ENCODE peak calls at places on chromosome 1, in ten cellular contexts. M is right lobe of liver, S is vagina, G is endodermal cell, T is colonic mucosa, N is right atrium auricular region, V is left lung, Z is left ventricle myocardium inferior, P is IMR-90, O is gastrocnemius medialis. J is an unnamed sample. For H3K4me1, the result is how much of the 10 kb centered on the place peaks cover.

GRCh38 chr1:233140974-233141373 is 154.6 kb downstream of the PCNX2 start:
- DNase-seq in S (no peak), N (no peak), T (no peak), P (no peak), O (no peak), G (no peak), Z (no peak), V (no peak), M (no peak), J (no peak)

GRCh38 chr1:20660363-20661234 is 570 bp downstream of the DDOST start:
- DNase-seq in V (no peak), S (no peak), O (no peak), G (no peak), P (no peak), M (no peak), Z (no peak), N (no peak), T (no peak), J (no peak)

GRCh38 chr1:164369698-164370365 is 189.2 kb upstream of the PBX1 start:
- DNase-seq in V (no peak), T (no peak), P (no peak), N (no peak), M (no peak), G (no peak), S (no peak), O (no peak), Z (no peak), J (no peak)

GRCh38 chr1:248695451-248696132 is 7.0 kb downstream of the OR14I1 start:
- DNase-seq in S (no peak), T (no peak), N (no peak), V (no peak), Z (no peak), P (peak), O (no peak), M (no peak), G (no peak), J (no peak)

GRCh38 chr1:246161626-246162025 is 345.5 kb downstream of the SMYD3 start:
- DNase-seq in T (no peak), Z (no peak), S (no peak), O (no peak), M (no peak), V (no peak), N (no peak), G (no peak), P (peak), J (no peak)

GRCh38 chr1:32199717-32200072 is 700 bp upstream of the CCDC28B start:
- DNase-seq in N (peak), Z (peak), M (peak), G (no peak), P (peak), O (peak), V (no peak), S (no peak), T (no peak), J (no peak)

GRCh38 chr1:154186852-154187501 is 4.9 kb downstream of the TPM3 start:
- DNase-seq in N (no peak), S (no peak), P (no peak), Z (no peak), O (no peak), T (no peak), M (no peak), V (no peak), G (no peak), J (no peak)

GRCh38 chr1:116767782-116768382 is 13.7 kb downstream of the CD2 start:
- DNase-seq in S (no peak), O (no peak), Z (no peak), V (no peak), M (no peak), P (no peak), N (no peak), G (no peak), T (no peak), J (no peak)

GRCh38 chr1:16324456-16324890 is 27.8 kb downstream of the FBXO42 start:
- DNase-seq in P (peak), N (no peak), M (no peak), G (no peak), V (no peak), T (no peak), O (peak), S (no peak), Z (no peak), J (peak)

GRCh38 chr1:4665456-4665855 is 11.0 kb downstream of the AJAP1 start:
- DNase-seq in Z (no peak), V (no peak), P (no peak), G (no peak), M (no peak), S (no peak), O (no peak), T (no peak), N (no peak), J (no peak)

GRCh38 chr1:232439011-232439410 is 190.9 kb downstream of the SIPA1L2 start:
- DNase-seq in S (no peak), V (no peak), N (no peak), M (no peak), P (no peak), T (no peak), G (no peak), O (no peak), Z (no peak), J (no peak)

GRCh38 chr1:159172599-159173291 is 1.3 kb downstream of the CADM3 start:
- DNase-seq in O (peak), G (peak), M (no peak), N (no peak), Z (peak), V (no peak), S (no peak), P (no peak), T (peak), J (no peak)

GRCh38 chr1:155940993-155941844 is at the start of gene RXFP4:
- DNase-seq in G (peak), M (no peak), Z (no peak), S (no peak), O (no peak), T (peak), P (no peak), N (no peak), V (no peak), J (no peak)

GRCh38 chr1:90574692-90575370 is 142.3 kb downstream of the BARHL2 start:
- DNase-seq in S (no peak), T (no peak), V (no peak), M (no peak), O (no peak), G (no peak), Z (no peak), N (no peak), P (no peak), J (no peak)

GRCh38 chr1:52552236-52552504 is 722 bp downstream of the TUT4 start:
- DNase-seq in Z (no peak), S (no peak), N (no peak), M (peak), P (peak), O (peak), T (peak), V (peak), G (peak), J (no peak)

GRCh38 chr1:79197421-79197820 is 190.9 kb upstream of the ADGRL4 start:
- DNase-seq in Z (no peak), O (no peak), V (no peak), T (no peak), P (peak), G (peak), M (no peak), S (no peak), N (no peak), J (no peak)

GRCh38 chr1:181122227-181122626 is 33.7 kb downstream of the IER5 start:
- DNase-seq in O (peak), M (no peak), V (no peak), Z (no peak), G (no peak), P (no peak), S (no peak), N (no peak), T (no peak), J (no peak)

GRCh38 chr1:167797005-167797404 is 75.2 kb downstream of the MPZL1 start:
- DNase-seq in M (no peak), T (no peak), O (peak), S (no peak), G (peak), Z (peak), V (peak), P (peak), N (peak), J (peak)

GRCh38 chr1:231921951-231922350 is 295.4 kb downstream of the DISC1 start:
- DNase-seq in T (no peak), Z (no peak), N (no peak), S (no peak), O (no peak), M (no peak), P (no peak), G (no peak), V (no peak), J (no peak)

GRCh38 chr1:76939107-76939816 is 72.0 kb downstream of the ST6GALNAC5 start:
- DNase-seq in M (no peak), S (no peak), G (no peak), V (no peak), T (no peak), O (no peak), Z (no peak), P (peak), N (no peak), J (no peak)

GRCh38 chr1:47687618-47687940 is 249.7 kb downstream of the FOXD2 start:
- DNase-seq in N (no peak), V (no peak), Z (no peak), M (no peak), T (peak), S (peak), O (no peak), P (no peak), G (peak), J (no peak)

GRCh38 chr1:62637392-62638105 is 40.2 kb downstream of the ANGPTL3 start:
- DNase-seq in T (no peak), S (no peak), P (no peak), V (no peak), O (no peak), N (no peak), M (no peak), G (no peak), Z (no peak), J (no peak)

GRCh38 chr1:68228833-68229232 is 3.5 kb downstream of the WLS start:
- DNase-seq in N (no peak), T (no peak), P (peak), O (no peak), G (no peak), V (no peak), S (no peak), M (no peak), Z (no peak), J (no peak)

GRCh38 chr1:32431736-32432400 is 33.0 kb upstream of the ZBTB8B start:
- DNase-seq in V (no peak), O (no peak), T (no peak), S (no peak), P (no peak), M (no peak), N (no peak), G (peak), Z (no peak), J (no peak)

GRCh38 chr1:200082329-200082728 is 54.8 kb downstream of the NR5A2 start:
- DNase-seq in Z (no peak), P (peak), G (no peak), M (no peak), V (no peak), N (no peak), T (no peak), O (no peak), S (no peak), J (no peak)

GRCh38 chr1:31704261-31705079 is 653 bp upstream of the COL16A1 start:
- DNase-seq in P (peak), T (peak), S (no peak), Z (no peak), V (peak), M (peak), G (peak), N (peak), O (peak), J (no peak)

GRCh38 chr1:64775152-64775551 is 30.3 kb downstream of the RAVER2 start:
- DNase-seq in T (no peak), V (no peak), N (no peak), P (no peak), M (no peak), O (no peak), Z (no peak), G (no peak), S (no peak), J (no peak)

DNA sequence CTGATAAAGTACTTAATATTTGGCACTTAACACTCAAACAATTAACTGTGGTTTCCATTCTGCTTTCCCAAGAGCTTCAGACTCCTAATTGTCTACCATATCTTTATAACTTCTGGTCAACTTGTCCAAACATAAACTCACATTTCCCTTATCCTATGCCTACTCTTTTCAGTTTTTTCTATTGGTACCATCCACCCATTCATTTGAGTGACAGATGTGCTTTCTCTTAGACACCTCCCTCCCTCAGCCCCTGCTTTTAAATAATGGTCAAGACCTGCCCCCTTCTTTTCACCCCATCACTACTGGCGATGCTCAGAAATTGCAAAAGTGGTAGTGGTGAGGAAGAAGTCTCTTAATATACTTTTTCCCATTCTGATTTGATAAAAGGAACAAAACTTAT is 5.5 kb downstream of the SLC16A4 start:
- DNase-seq in T (no peak), M (no peak), S (no peak), Z (no peak), G (no peak), V (no peak), N (no peak), P (no peak), O (no peak), J (no peak)
- H3K4me1 ChIP-seq in T (under half), M (under half), S (under half), Z (under half), G (under half), V (under half), N (under half), P (under half), O (under half), J (under half)

GRCh38 chr1:177912991-177913390 is 56.9 kb downstream of the SEC16B start:
- DNase-seq in Z (no peak), V (no peak), S (no peak), N (no peak), O (no peak), T (peak), P (no peak), G (no peak), M (peak), J (no peak)
- TF ChIP-seq CTCF in Z (no peak), V (no peak), S (no peak), N (no peak), O (no peak), T (no peak), P (no peak), G (no peak), M (no peak), J (no peak)

GRCh38 chr1:239682945-239683344 is 296.6 kb downstream of the CHRM3 start:
- DNase-seq in M (no peak), P (no peak), G (no peak), N (no peak), Z (no peak), T (no peak), S (no peak), O (no peak), V (no peak), J (no peak)
- H3K4me3 ChIP-seq in M (no peak), P (no peak), G (no peak), N (no peak), Z (no peak), T (no peak), S (no peak), O (no peak), V (no peak), J (no peak)

DNA sequence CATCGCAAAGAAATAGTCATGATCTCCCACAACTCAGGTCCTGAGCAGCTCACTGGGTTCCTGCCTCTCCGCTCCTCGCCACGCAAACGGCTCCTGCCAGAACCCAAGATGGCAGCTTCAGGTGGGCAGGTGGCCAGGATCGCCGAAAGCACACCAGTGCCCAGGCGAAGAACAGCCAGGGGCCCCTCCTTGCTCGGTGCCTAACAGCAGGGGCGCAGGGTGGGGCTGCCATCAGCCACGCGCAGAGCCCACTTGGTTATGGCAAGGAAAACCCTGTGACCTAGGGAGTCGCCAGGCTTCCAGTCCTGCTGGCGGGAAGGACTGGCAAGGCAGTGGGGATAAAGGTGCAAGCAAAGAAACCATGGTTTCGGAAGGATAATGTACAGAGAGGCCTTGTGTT is 47.5 kb downstream of the ARID4B start:
- DNase-seq in O (no peak), G (no peak), T (no peak), P (no peak), N (no peak), Z (no peak), M (no peak), S (no peak), V (no peak), J (no peak)
- H3K4me1 ChIP-seq in O (under half), G (under half), T (under half), P (under half), N (under half), Z (under half), M (under half), S (under half), V (under half), J (under half)

GRCh38 chr1:43779266-43779665 is 71.9 kb downstream of the ST3GAL3 start:
- DNase-seq in P (no peak), Z (no peak), V (no peak), O (no peak), N (no peak), T (no peak), G (no peak), M (no peak), S (no peak), J (no peak)
- TF ChIP-seq CTCF in P (no peak), Z (no peak), V (peak), O (no peak), N (no peak), T (peak), G (peak), M (no peak), S (no peak), J (no peak)

GRCh38 chr1:183841950-183842816 is 37.3 kb downstream of the RGL1 start:
- DNase-seq in V (no peak), T (no peak), O (peak), N (no peak), G (no peak), S (no peak), P (peak), M (no peak), Z (peak), J (no peak)
- H3K4me3 ChIP-seq in V (no peak), T (no peak), O (no peak), N (no peak), G (no peak), S (no peak), P (no peak), M (no peak), Z (peak), J (peak)

DNA sequence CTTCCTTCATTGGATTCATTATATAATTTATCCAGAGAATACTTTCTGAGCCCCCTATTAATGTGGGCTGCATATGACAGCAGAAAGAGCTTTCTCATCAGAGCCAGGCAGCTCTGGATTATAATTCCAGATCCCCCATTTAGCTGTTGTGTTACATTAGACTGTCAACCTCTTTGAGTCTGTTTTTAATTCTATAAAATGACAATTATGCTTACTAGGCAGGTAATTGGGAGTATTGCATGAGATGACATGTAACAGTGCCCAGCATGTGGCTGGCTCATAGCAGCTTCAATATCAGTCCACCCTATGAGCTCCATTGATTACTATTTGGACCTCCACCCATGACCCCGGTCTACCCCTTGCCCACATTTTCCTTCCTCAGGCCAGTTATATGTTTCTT is 49.6 kb downstream of the ABCA4 start:
- DNase-seq in V (no peak), P (no peak), M (no peak), N (no peak), G (no peak), Z (no peak), O (no peak), T (no peak), S (no peak), J (no peak)
- H3K4me1 ChIP-seq in V (under half), P (under half), M (under half), N (under half), G (under half), Z (half or more), O (under half), T (under half), S (under half), J (under half)

GRCh38 chr1:168819668-168820067 is 90.7 kb upstream of the DPT start:
- DNase-seq in G (no peak), M (no peak), N (no peak), P (no peak), T (no peak), Z (no peak), O (no peak), S (no peak), V (no peak), J (no peak)
- TF ChIP-seq CTCF in G (no peak), M (no peak), N (no peak), P (no peak), T (no peak), Z (no peak), O (no peak), S (no peak), V (no peak), J (no peak)